ENCODE peak calls at places on chromosomes 3 and 15, in five cellular contexts. U is AG04449, P is HFFc6, I is NAMALWA, Y is SW480. G is an unnamed sample.

GRCh38 chr15:78004919-78005634 is 72.4 kb downstream of the TBC1D2B start:
- DNase-seq in U (peak; percentile 65), P (peak; percentile 90), Y (no peak), I (no peak), G (peak; percentile 91)

GRCh38 chr3:23667536-23668429 is 138.0 kb upstream of the UBE2E1 start:
- DNase-seq in I (no peak), P (peak; percentile 32), U (no peak), Y (peak; percentile 54), G (no peak)

GRCh38 chr3:41362638-41363559 is 163.6 kb downstream of the CTNNB1 start:
- DNase-seq in P (peak; percentile 28), Y (no peak), U (no peak), I (no peak), G (no peak)

GRCh38 chr3:141797819-141798405 is 34.7 kb downstream of the GRK7 start:
- DNase-seq in Y (no peak), P (no peak), I (no peak), U (no peak), G (no peak)

GRCh38 chr3:184405075-184406060 is 25.5 kb downstream of the CHRD start:
- DNase-seq in U (no peak), Y (no peak), I (no peak), P (no peak), G (no peak)

GRCh38 chr15:50463423-50464358 is 39.5 kb downstream of the USP8 start:
- DNase-seq in Y (no peak), I (no peak), U (no peak), P (no peak), G (no peak)

GRCh38 chr3:161020264-161020663 is 84.9 kb downstream of the B3GALNT1 start:
- DNase-seq in Y (no peak), U (no peak), P (no peak), I (no peak), G (no peak)

GRCh38 chr15:76006136-76006778 is 6.0 kb downstream of the NRG4 start:
- DNase-seq in U (no peak), Y (no peak), P (no peak), I (no peak), G (peak; percentile 74)

GRCh38 chr15:63462053-63462452 is 42.3 kb upstream of the USP3 start:
- DNase-seq in U (no peak), Y (no peak), I (no peak), P (peak; percentile 73), G (no peak)

GRCh38 chr3:109369510-109369909 is 32.2 kb upstream of the DPPA4 start:
- DNase-seq in Y (no peak), P (no peak), U (no peak), I (no peak), G (peak; percentile 61)

GRCh38 chr3:27431116-27431515 is 53.1 kb downstream of the SLC4A7 start:
- DNase-seq in Y (no peak), U (peak; percentile 99), P (peak; percentile 93), I (no peak), G (no peak)

GRCh38 chr3:141389703-141390102 is 21.4 kb downstream of the ZBTB38 start:
- DNase-seq in I (no peak), U (no peak), Y (no peak), P (no peak), G (no peak)

GRCh38 chr15:77144492-77145070 is 73.7 kb upstream of the TSPAN3 start:
- DNase-seq in Y (peak; percentile 34), I (no peak), U (peak; percentile 98), P (peak; percentile 94), G (no peak)

G was measured in right lobe of liver.